ENCODE peak calls at places on chromosomes 1 and 21, in nine cellular contexts. R is iPS-NIHi11; E is GM03348; M is effector CD4-positive, alpha-beta T cell; N is M059J; U is central memory CD4-positive, alpha-beta T cell; G is HEK293T; I is thoracic aorta; K is OCI-LY7. D is an unnamed sample.

GRCh38 chr1:150544204-150544603 is 5.0 kb upstream of the ADAMTSL4 start:
- DNase-seq in R (no peak), E (no peak), M (no peak), N (no peak), U (no peak), G (no peak), I (no peak), K (no peak), D (no peak)

GRCh38 chr1:118206966-118207365 is 21.9 kb upstream of the SPAG17 start:
- DNase-seq in R (no peak), E (no peak), M (no peak), N (no peak), U (no peak), G (no peak), I (no peak), K (no peak), D (no peak)

GRCh38 chr1:181094813-181095212 is 6.3 kb downstream of the IER5 start:
- DNase-seq in R (no peak), E (peak; percentile 87), M (no peak), N (peak; percentile 77), U (no peak), G (no peak), I (no peak), K (no peak), D (no peak)

GRCh38 chr1:206930210-206930798 is 8.6 kb upstream of the FCMR start:
- DNase-seq in R (no peak), E (no peak), M (no peak), N (no peak), U (no peak), G (no peak), I (no peak), K (peak; percentile 51), D (no peak)

GRCh38 chr1:112417985-112418607 is 22.1 kb downstream of the CTTNBP2NL start:
- DNase-seq in R (no peak), E (no peak), M (no peak), N (no peak), U (no peak), G (no peak), I (no peak), K (no peak), D (no peak)

GRCh38 chr1:89557954-89558353 is 33.3 kb downstream of the LRRC8B start:
- DNase-seq in R (no peak), E (no peak), M (no peak), N (no peak), U (no peak), G (no peak), I (no peak), K (no peak), D (no peak)

GRCh38 chr1:95021794-95022193 is 51.0 kb downstream of the ALG14 start:
- DNase-seq in R (no peak), E (no peak), M (no peak), N (peak; percentile 50), U (no peak), G (no peak), I (no peak), K (no peak), D (no peak)

GRCh38 chr1:18818036-18818435 is 41.4 kb downstream of the TAS1R2 start:
- DNase-seq in R (no peak), E (no peak), M (no peak), N (no peak), U (no peak), G (no peak), I (no peak), K (no peak), D (no peak)

GRCh38 chr1:110210604-110211502 is 739 bp downstream of the KCNC4 start:
- DNase-seq in R (peak; percentile 67), E (peak; percentile 70), M (peak; percentile 44), N (peak; percentile 24), U (peak; percentile 59), G (peak; percentile 66), I (no peak), K (peak; percentile 58), D (peak; percentile 44)

GRCh38 chr1:23756676-23757075 is 13.4 kb downstream of the ELOA start:
- DNase-seq in R (no peak), E (peak; percentile 58), M (no peak), N (peak; percentile 83), U (no peak), G (no peak), I (no peak), K (no peak), D (no peak)

GRCh38 chr1:44327679-44328491 is 27.2 kb downstream of the ERI3 start:
- DNase-seq in R (peak; percentile 66), E (peak; percentile 95), M (no peak), N (peak; percentile 100), U (no peak), G (peak; percentile 58), I (peak; percentile 90), K (no peak), D (no peak)

GRCh38 chr1:209983953-209984352 is 45.9 kb downstream of the SYT14 start:
- DNase-seq in R (no peak), E (no peak), M (no peak), N (no peak), U (no peak), G (no peak), I (no peak), K (no peak), D (no peak)

GRCh38 chr1:28066393-28067154 is 21.8 kb downstream of the EYA3 start:
- DNase-seq in R (no peak), E (no peak), M (no peak), N (peak; percentile 36), U (no peak), G (no peak), I (no peak), K (no peak), D (no peak)

GRCh38 chr1:66624412-66625060 is 90.6 kb downstream of the SGIP1 start:
- DNase-seq in R (no peak), E (peak; percentile 52), M (no peak), N (peak; percentile 89), U (no peak), G (no peak), I (no peak), K (no peak), D (no peak)

GRCh38 chr21:25837545-25838263 is 102.9 kb downstream of the GABPA start:
- DNase-seq in R (no peak), E (no peak), M (no peak), N (peak; percentile 81), U (no peak), G (no peak), I (no peak), K (no peak), D (no peak)

GRCh38 chr1:115530407-115530806 is 111.4 kb upstream of the VANGL1 start:
- DNase-seq in R (no peak), E (peak; percentile 68), M (no peak), N (peak; percentile 9), U (no peak), G (no peak), I (no peak), K (no peak), D (no peak)

GRCh38 chr1:178004926-178005391 is 35.1 kb upstream of the SEC16B start:
- DNase-seq in R (no peak), E (peak; percentile 37), M (no peak), N (peak; percentile 60), U (no peak), G (no peak), I (no peak), K (no peak), D (no peak)